ENCODE peak calls at places on chromosomes 6 and 20, in ten cellular contexts. W is A549, C is GM12878, A is stomach, Q is SK-N-SH, P is upper lobe of left lung, V is tibial nerve, E is HepG2, S is transverse colon, Z is sigmoid colon. G is an unnamed sample. For H3K4me1, the result is how much of the 10 kb centered on the place peaks cover.

GRCh38 chr20:43583133-43583864 is 7.4 kb upstream of the IFT52 start:
- DNase-seq in A (no peak), P (no peak), C (no peak), V (no peak), Z (no peak), Q (no peak), S (no peak), W (no peak), E (no peak), G (no peak)

GRCh38 chr6:157990321-157991066 is 8.8 kb downstream of the SYNJ2 start:
- DNase-seq in S (no peak), P (no peak), W (no peak), A (no peak), Z (no peak), Q (no peak), C (no peak), V (no peak), E (no peak), G (no peak)

GRCh38 chr6:63272397-63272796 is 47.4 kb downstream of the LGSN start:
- DNase-seq in Q (peak), C (no peak), A (no peak), S (no peak), V (no peak), E (peak), P (no peak), W (peak), Z (no peak), G (no peak)

GRCh38 chr6:129253731-129254130 is 370.8 kb downstream of the LAMA2 start:
- DNase-seq in E (no peak), Q (no peak), Z (no peak), A (no peak), C (no peak), S (no peak), W (no peak), P (no peak), V (no peak), G (no peak)

GRCh38 chr6:31272431-31272830 is 539 bp upstream of the HLA-C start:
- DNase-seq in S (no peak), Z (no peak), A (no peak), P (peak), V (no peak), C (no peak), Q (no peak), W (no peak), E (no peak), G (no peak)

GRCh38 chr6:150163970-150164369 is 21.1 kb downstream of the PPP1R14C start:
- DNase-seq in A (no peak), Q (no peak), Z (no peak), E (no peak), W (no peak), P (no peak), V (no peak), S (no peak), C (no peak), G (no peak)

GRCh38 chr6:24919404-24919892 is 16.3 kb downstream of the RIPOR2 start:
- DNase-seq in Z (no peak), W (no peak), C (no peak), Q (no peak), E (no peak), V (no peak), A (no peak), S (no peak), P (no peak), G (no peak)

GRCh38 chr20:17390655-17391054 is 140.5 kb downstream of the BFSP1 start:
- DNase-seq in V (no peak), Z (no peak), P (no peak), Q (no peak), A (no peak), E (no peak), W (no peak), C (no peak), S (no peak), G (no peak)

GRCh38 chr6:6407061-6407723 is 86.7 kb upstream of the F13A1 start:
- DNase-seq in Q (no peak), S (no peak), E (no peak), C (peak), W (no peak), V (no peak), Z (no peak), P (no peak), A (no peak), G (no peak)

DNA sequence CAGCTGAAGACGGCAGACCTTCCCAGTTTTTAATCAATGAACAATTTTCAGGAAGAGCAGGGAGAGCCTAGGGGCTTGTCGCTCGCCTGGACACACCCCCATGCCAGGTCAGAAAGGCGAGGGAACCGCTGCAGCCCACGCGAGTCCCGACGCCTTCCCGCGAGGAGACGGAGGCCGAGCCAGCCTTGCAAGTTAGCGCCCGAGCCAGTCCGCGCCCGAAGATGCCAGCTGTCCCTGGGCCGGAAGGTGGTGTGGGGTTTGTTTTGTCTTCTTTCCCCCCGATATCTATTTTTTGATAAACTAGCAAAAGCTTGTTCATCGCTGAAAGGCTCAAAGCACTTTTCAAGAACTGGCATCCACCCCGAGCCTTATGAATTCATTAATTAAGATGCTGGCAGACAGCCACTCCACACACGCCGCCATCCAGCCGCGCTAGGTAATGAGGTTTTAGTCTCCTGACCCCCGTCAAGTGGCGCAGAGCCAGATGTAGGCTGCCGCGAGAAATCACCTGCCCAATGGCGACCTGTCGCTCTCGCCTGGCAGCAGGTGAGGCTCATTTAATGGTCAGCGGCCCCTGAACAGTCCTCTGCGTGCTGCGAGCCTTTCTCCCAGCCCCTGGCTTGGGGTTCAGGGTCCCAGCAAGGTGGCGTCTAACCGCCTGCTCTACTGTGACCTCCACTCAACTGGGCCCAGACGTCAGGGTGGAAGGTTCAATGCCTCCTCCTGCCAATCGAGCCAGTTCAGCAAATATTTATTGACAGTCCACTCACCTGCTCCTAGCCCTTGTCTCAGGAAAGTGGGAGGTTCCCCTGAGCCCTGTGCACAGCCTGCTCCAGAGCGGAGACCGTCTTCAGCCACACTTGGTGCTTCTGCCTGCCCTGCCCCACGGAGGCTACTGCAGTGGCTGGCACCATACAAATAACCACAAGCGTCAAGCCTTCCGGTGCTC is 6.4 kb downstream of the CCDC167 start:
- DNase-seq in W (no peak), S (no peak), P (no peak), Z (no peak), A (peak), Q (no peak), C (no peak), V (no peak), E (no peak), G (peak)
- TF ChIP-seq EP300 in W (no peak), S (no peak), P (no peak), Z (no peak), A (no peak), Q (no peak), C (no peak), V (no peak), E (no peak), G (no peak)

DNA sequence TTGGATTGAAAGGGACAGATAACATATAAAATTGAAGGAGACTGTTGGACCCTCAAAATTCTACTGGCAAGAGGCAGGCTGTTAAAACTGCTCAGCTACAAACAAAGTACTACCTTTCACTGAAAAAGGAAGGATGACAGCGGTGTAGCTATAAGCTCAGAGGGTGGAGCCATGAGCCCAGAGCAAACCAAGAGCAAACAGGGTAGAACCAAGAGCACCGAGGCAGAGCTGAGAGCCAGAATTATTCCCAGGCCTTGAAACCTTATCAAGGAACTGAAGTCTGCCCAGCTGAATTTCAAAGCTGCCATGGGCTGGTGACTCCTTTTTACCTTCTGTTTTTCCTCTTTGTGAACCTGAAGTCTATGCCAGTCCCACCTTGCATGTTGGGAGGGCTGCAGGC is 74.7 kb upstream of the SLC4A11 start:
- DNase-seq in E (no peak), Z (no peak), V (no peak), A (no peak), P (no peak), S (no peak), C (no peak), Q (no peak), W (no peak), G (no peak)
- TF ChIP-seq CTCF in E (no peak), Z (no peak), V (no peak), A (no peak), P (no peak), S (no peak), C (no peak), Q (no peak), W (no peak), G (no peak)

DNA sequence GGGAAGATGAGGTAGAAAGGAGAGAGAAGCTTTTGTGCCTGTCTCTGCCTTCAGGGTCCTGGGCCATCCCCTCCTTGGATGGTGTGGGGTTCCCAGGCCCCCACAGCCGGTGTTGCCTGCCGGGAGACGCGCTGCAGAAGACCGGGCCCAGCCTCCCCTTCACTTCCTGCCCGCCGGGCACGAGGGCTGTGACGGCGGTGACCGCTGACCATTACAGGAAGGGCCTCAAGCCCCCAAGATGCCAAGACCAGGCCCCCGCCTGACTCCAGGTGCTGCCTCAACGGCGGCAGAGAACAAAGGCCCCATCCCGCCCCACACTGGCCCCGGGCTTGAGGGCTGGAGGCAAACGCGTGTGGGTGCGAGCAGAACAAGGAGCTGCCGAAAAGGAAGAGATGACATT is 38.2 kb downstream of the ZBTB46 start:
- DNase-seq in Q (no peak), P (no peak), C (no peak), A (no peak), W (no peak), V (no peak), E (no peak), Z (no peak), S (no peak), G (no peak)
- H3K4me1 ChIP-seq in Q (under half), P (under half), C (under half), A (under half), W (under half), V (under half), E (under half), Z (under half), S (under half), G (under half)

DNA sequence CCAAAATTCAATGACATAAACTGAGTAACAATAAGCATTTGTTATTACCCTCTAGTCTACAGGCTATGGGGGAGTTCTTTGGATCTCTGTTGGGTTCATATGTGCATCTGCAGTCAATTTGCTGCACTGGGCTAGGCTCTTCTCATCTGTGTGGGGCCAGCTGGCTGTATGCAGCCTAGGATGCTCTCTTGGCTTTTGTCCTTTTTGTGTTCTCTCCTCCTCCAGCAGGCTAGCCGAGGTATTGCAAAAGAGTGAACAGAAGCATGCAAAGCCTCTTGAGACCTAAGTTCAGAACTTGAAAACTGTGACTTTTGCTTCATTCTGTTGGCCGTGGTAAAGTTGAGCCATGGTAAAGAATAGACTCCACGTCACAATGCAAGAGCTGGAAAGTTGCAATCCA is 62.8 kb upstream of the FOXO3 start:
- DNase-seq in V (no peak), S (peak), W (peak), Q (peak), Z (no peak), P (no peak), C (no peak), E (peak), A (no peak), G (no peak)
- TF ChIP-seq EP300 in V (no peak), S (no peak), W (no peak), Q (no peak), Z (no peak), P (no peak), C (no peak), E (no peak), A (no peak), G (no peak)

GRCh38 chr6:138527376-138528092 is 28.2 kb upstream of the NHSL1 start:
- DNase-seq in W (no peak), V (no peak), S (no peak), C (no peak), Z (no peak), E (no peak), P (no peak), A (no peak), Q (no peak), G (no peak)

GRCh38 chr6:138528137-138528536 is 28.8 kb upstream of the NHSL1 start:
- DNase-seq in P (no peak), A (no peak), W (no peak), S (no peak), Z (no peak), V (no peak), Q (no peak), E (no peak), C (no peak), G (no peak)

GRCh38 chr6:138528986-138529385 is 29.7 kb upstream of the NHSL1 start:
- DNase-seq in C (no peak), Q (no peak), E (no peak), A (no peak), S (no peak), V (no peak), Z (no peak), P (no peak), W (no peak), G (no peak)

GRCh38 chr6:138531387-138531786 is 32.1 kb upstream of the NHSL1 start:
- DNase-seq in S (no peak), P (no peak), A (no peak), E (no peak), Q (no peak), W (no peak), V (no peak), C (no peak), Z (no peak), G (no peak)

DNA sequence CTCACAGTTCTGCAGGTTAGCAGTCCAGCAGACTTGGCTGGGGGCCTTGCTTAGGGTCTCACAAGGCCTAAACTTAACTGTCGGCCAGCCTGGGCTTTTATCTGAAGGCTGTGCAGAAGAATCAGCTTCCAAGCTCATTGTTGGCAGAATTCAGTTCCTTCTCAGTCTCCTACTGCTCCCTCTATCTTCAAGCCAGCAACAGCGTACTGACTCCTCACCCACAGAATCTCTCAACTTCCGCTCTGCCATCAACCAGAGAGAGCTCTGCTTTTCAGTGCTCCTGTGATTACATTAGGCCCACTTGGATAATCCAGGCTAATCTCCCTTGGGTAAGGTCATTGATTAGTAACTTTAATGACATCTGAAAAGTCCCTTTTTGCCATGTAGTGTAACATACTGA is 30.2 kb upstream of the NHSL1 start:
- DNase-seq in A (no peak), W (no peak), V (no peak), S (no peak), Z (no peak), C (no peak), Q (no peak), E (no peak), P (no peak), G (no peak)
- TF ChIP-seq CTCF in A (no peak), W (no peak), V (no peak), S (no peak), Z (no peak), C (no peak), Q (no peak), E (no peak), P (no peak), G (no peak)

DNA sequence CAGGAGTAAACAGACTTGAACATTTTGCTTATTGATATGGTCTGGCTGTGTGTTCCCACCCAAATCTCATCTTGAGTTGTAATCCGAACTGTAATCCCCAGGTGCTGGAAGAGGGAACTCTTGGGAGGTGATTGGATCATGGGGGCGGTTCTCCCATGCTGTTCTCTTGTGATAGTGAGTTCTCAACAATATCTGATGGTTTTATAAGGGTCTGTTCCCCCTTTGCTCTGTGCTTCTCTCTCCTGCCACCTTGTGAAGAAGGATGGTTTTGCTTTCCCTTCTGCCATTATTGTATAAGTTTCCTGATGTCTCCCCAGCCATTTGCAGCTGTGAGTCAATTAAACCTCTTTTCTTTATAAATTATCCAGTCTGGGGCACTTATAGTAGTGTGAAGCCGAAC is 40.0 kb downstream of the MYLIP start:
- DNase-seq in Q (no peak), E (peak), A (no peak), Z (no peak), V (no peak), P (no peak), S (no peak), C (peak), W (peak), G (no peak)
- H3K4me1 ChIP-seq in Q (under half), E (under half), A (under half), Z (under half), V (under half), P (under half), S (under half), C (under half), W (under half), G (under half)

DNA sequence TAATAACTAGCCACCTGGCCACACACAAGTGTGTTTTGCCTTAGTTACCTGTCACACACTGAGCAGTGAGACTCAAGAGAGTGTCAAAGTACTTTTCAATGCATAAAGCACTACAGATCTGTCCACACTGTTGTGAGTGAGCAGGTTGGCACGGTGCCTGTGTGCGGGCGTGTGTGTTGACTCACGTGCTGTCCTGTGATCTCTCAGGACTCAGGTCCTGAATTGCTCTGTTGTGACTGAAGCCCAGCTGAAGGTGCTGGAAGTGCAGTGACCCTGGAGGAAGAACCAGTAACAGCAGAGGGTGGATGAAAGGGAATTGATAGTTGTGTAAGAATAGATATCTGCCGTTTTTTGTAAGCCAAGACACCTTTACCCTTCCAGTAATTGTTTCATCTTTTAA is 18.3 kb downstream of the SLC16A10 start:
- DNase-seq in Q (peak), C (no peak), V (no peak), E (peak), S (peak), W (peak), Z (no peak), A (peak), P (peak), G (peak)
- TF ChIP-seq EP300 in Q (no peak), C (no peak), V (no peak), E (peak), S (no peak), W (no peak), Z (no peak), A (no peak), P (no peak), G (no peak)

GRCh38 chr6:53348436-53349208 is at the start of gene ELOVL5:
- DNase-seq in Q (peak), Z (peak), E (peak), S (peak), A (peak), W (peak), V (peak), P (peak), C (peak), G (peak)
- TF ChIP-seq CTCF in Q (no peak), Z (no peak), E (no peak), S (no peak), A (no peak), W (no peak), V (no peak), P (no peak), C (no peak), G (no peak)

GRCh38 chr6:137866914-137867684 is at the start of gene TNFAIP3:
- DNase-seq in Z (peak), V (peak), P (peak), W (peak), S (peak), Q (peak), E (peak), C (peak), A (peak), G (peak)
- H3K4me1 ChIP-seq in Z (under half), V (half or more), P (under half), W (under half), S (under half), Q (under half), E (half or more), C (under half), A (under half), G (under half)